ENCODE peak calls at places on chromosomes 2 and 18, in four cellular contexts. One of them, this sample, is unnamed.

GRCh38 chr18:56085561-56085960 is 497.6 kb upstream of the TCF4 start:
- DNase-seq in astrocyte of the spinal cord: peak
- DNase-seq in GM12878: no peak
- DNase-seq in activated gamma-delta T cell treated with Interleukin-2 at 50 U/mL for 16 hours: no peak
- DNase-seq in this sample: peak

GRCh38 chr2:84231474-84231873 is 227.6 kb downstream of the SUCLG1 start:
- DNase-seq in astrocyte of the spinal cord: no peak
- DNase-seq in GM12878: no peak
- DNase-seq in activated gamma-delta T cell treated with Interleukin-2 at 50 U/mL for 16 hours: no peak
- DNase-seq in this sample: no peak

GRCh38 chr2:215750763-215751162 is 262.6 kb downstream of the MREG start:
- DNase-seq in astrocyte of the spinal cord: peak
- DNase-seq in GM12878: no peak
- DNase-seq in activated gamma-delta T cell treated with Interleukin-2 at 50 U/mL for 16 hours: no peak
- DNase-seq in this sample: no peak

GRCh38 chr18:2431836-2432235 is 139.5 kb downstream of the METTL4 start:
- DNase-seq in astrocyte of the spinal cord: no peak
- DNase-seq in GM12878: no peak
- DNase-seq in activated gamma-delta T cell treated with Interleukin-2 at 50 U/mL for 16 hours: no peak
- DNase-seq in this sample: no peak

GRCh38 chr2:43207553-43208300 is 18.7 kb downstream of the ZFP36L2 start:
- DNase-seq in astrocyte of the spinal cord: no peak
- DNase-seq in GM12878: no peak
- DNase-seq in activated gamma-delta T cell treated with Interleukin-2 at 50 U/mL for 16 hours: no peak
- DNase-seq in this sample: no peak

GRCh38 chr2:34601561-34601960 is 1002.5 kb upstream of the FAM98A start:
- DNase-seq in astrocyte of the spinal cord: no peak
- DNase-seq in GM12878: no peak
- DNase-seq in activated gamma-delta T cell treated with Interleukin-2 at 50 U/mL for 16 hours: no peak
- DNase-seq in this sample: no peak

GRCh38 chr2:237968048-237968862 is 1.4 kb downstream of the UBE2F start:
- DNase-seq in astrocyte of the spinal cord: peak
- DNase-seq in GM12878: peak
- DNase-seq in activated gamma-delta T cell treated with Interleukin-2 at 50 U/mL for 16 hours: peak
- DNase-seq in this sample: peak

GRCh38 chr18:31099490-31100230 is 2.6 kb downstream of the DSC2 start:
- DNase-seq in astrocyte of the spinal cord: no peak
- DNase-seq in GM12878: no peak
- DNase-seq in activated gamma-delta T cell treated with Interleukin-2 at 50 U/mL for 16 hours: no peak
- DNase-seq in this sample: no peak

GRCh38 chr18:68102117-68102516 is 585.6 kb upstream of the DSEL start:
- DNase-seq in astrocyte of the spinal cord: no peak
- DNase-seq in GM12878: no peak
- DNase-seq in activated gamma-delta T cell treated with Interleukin-2 at 50 U/mL for 16 hours: no peak
- DNase-seq in this sample: no peak

GRCh38 chr2:207801259-207801658 is 31.6 kb upstream of the FZD5 start:
- DNase-seq in astrocyte of the spinal cord: no peak
- DNase-seq in GM12878: no peak
- DNase-seq in activated gamma-delta T cell treated with Interleukin-2 at 50 U/mL for 16 hours: no peak
- DNase-seq in this sample: no peak